ENCODE peak calls at places on chromosomes 5 and 9, in ten cellular contexts. R is germinal center; F is K562; E is H4; C is sciatic nerve; Z is stimulated activated CD8-positive, alpha-beta memory T cell treated with anti-CD3 and anti-CD28 coated beads, Interleukin-4, amount 100 ng/mL, for 24 hours; T is SHP77; Y is EH; X is stimulated activated CD4-positive, alpha-beta T cell treated with anti-CD3 and anti-CD28 coated beads, Interleukin-2, amount 100 ng/mL, for 24 hours; U is AG04449. P is an unnamed sample.
A peak's percentile ranks its signal among the peaks of the same experiment; 100 is the strongest.

GRCh38 chr9:77514886-77515711 is 133.0 kb downstream of the GNA14 start:
- DNase-seq in Z (no peak), X (no peak), Y (peak; percentile 91), R (no peak), U (no peak), E (no peak), F (no peak), T (no peak), C (no peak), P (peak; percentile 50)

GRCh38 chr9:68625559-68625958 is 79.5 kb upstream of the PIP5K1B start:
- DNase-seq in T (no peak), F (no peak), C (no peak), Z (no peak), R (no peak), Y (no peak), U (no peak), E (no peak), X (no peak), P (no peak)

GRCh38 chr5:139964266-139964993 is 78.7 kb downstream of the NRG2 start:
- DNase-seq in X (no peak), R (no peak), T (no peak), Y (no peak), F (no peak), C (no peak), Z (no peak), E (no peak), U (no peak), P (no peak)

GRCh38 chr5:58481066-58481676 is 10.1 kb upstream of the GAPT start:
- DNase-seq in X (no peak), U (no peak), Y (no peak), C (no peak), F (no peak), Z (no peak), T (no peak), E (no peak), R (no peak), P (no peak)

GRCh38 chr5:44919560-44919959 is 110.8 kb downstream of the MRPS30 start:
- DNase-seq in Y (no peak), E (no peak), C (no peak), T (no peak), X (no peak), U (no peak), F (no peak), R (no peak), Z (no peak), P (no peak)

GRCh38 chr5:56350595-56351170 is 117.6 kb upstream of the ANKRD55 start:
- DNase-seq in C (peak; percentile 68), F (peak; percentile 11), R (no peak), U (no peak), X (no peak), Z (no peak), Y (peak; percentile 96), T (no peak), E (peak; percentile 85), P (peak; percentile 93)

GRCh38 chr5:82163459-82164108 is 114.6 kb downstream of the RPS23 start:
- DNase-seq in C (no peak), E (no peak), R (no peak), U (no peak), F (no peak), Y (peak; percentile 28), T (no peak), Z (no peak), X (no peak), P (no peak)

GRCh38 chr5:131610198-131611063 is 24.6 kb downstream of the RAPGEF6 start:
- DNase-seq in Z (no peak), U (peak; percentile 85), X (no peak), C (no peak), R (no peak), T (no peak), E (peak; percentile 68), Y (peak; percentile 87), F (no peak), P (peak; percentile 75)

GRCh38 chr5:135222171-135222681 is 176.8 kb downstream of the MACROH2A1 start:
- DNase-seq in E (no peak), F (no peak), C (peak; percentile 34), Z (no peak), X (no peak), R (no peak), U (no peak), Y (no peak), T (no peak), P (no peak)

GRCh38 chr5:124444147-124444775 is 302.2 kb downstream of the ZNF608 start:
- DNase-seq in T (no peak), X (no peak), C (no peak), F (no peak), U (no peak), E (no peak), Y (no peak), Z (no peak), R (peak; percentile 30), P (no peak)

GRCh38 chr9:91360551-91361293 is 996 bp downstream of the AUH start:
- DNase-seq in E (no peak), C (no peak), F (no peak), U (no peak), X (no peak), R (no peak), Z (no peak), Y (peak; percentile 6), T (no peak), P (no peak)

GRCh38 chr9:124222918-124223720 is 34.6 kb upstream of the NEK6 start:
- DNase-seq in T (peak; percentile 20), E (peak; percentile 71), U (no peak), F (no peak), X (no peak), Y (peak; percentile 46), Z (no peak), C (peak; percentile 88), R (no peak), P (no peak)

GRCh38 chr5:178347956-178348355 is 115.4 kb upstream of the PHYKPL start:
- DNase-seq in R (no peak), F (no peak), Y (no peak), U (no peak), C (no peak), Z (no peak), X (no peak), T (no peak), E (no peak), P (no peak)

GRCh38 chr5:149870697-149871096 is 73.9 kb downstream of the PDE6A start:
- DNase-seq in R (no peak), U (no peak), X (no peak), F (no peak), E (no peak), Z (no peak), Y (no peak), C (no peak), T (no peak), P (no peak)

GRCh38 chr5:94469889-94470288 is 148.5 kb downstream of the KIAA0825 start:
- DNase-seq in R (no peak), T (peak; percentile 93), C (no peak), E (peak; percentile 29), F (no peak), Z (no peak), U (peak; percentile 12), Y (peak; percentile 60), X (no peak), P (peak; percentile 4)

GRCh38 chr9:91816356-91816755 is 133.7 kb downstream of the ROR2 start:
- DNase-seq in F (no peak), X (no peak), T (no peak), E (peak; percentile 1), Z (no peak), C (peak; percentile 37), U (no peak), Y (no peak), R (no peak), P (no peak)

GRCh38 chr5:179326176-179326997 is 18.9 kb downstream of the ADAMTS2 start:
- DNase-seq in U (no peak), R (no peak), F (peak; percentile 81), C (peak; percentile 89), Y (peak; percentile 96), X (no peak), T (no peak), Z (no peak), E (no peak), P (no peak)

GRCh38 chr5:181098642-181099452 is 32.1 kb downstream of the OR2V1 start:
- DNase-seq in X (no peak), U (no peak), Y (no peak), C (no peak), T (no peak), E (no peak), F (no peak), R (no peak), Z (no peak), P (no peak)

GRCh38 chr9:75111019-75111622 is 22.8 kb downstream of the OSTF1 start:
- DNase-seq in F (no peak), U (no peak), Y (no peak), C (no peak), T (no peak), X (no peak), R (no peak), E (no peak), Z (no peak), P (no peak)

GRCh38 chr9:137646341-137646740 is 27.5 kb downstream of the EHMT1 start:
- DNase-seq in Z (no peak), C (peak; percentile 17), X (no peak), F (no peak), U (no peak), E (no peak), R (no peak), T (no peak), Y (no peak), P (no peak)

GRCh38 chr5:61464512-61464911 is 132.5 kb downstream of the ZSWIM6 start:
- DNase-seq in R (no peak), E (no peak), X (no peak), C (no peak), T (no peak), F (no peak), Z (no peak), U (no peak), Y (no peak), P (no peak)

GRCh38 chr5:178991190-178992145 is 3.7 kb downstream of the GRM6 start:
- DNase-seq in T (no peak), C (no peak), Y (no peak), F (no peak), Z (no peak), X (no peak), E (no peak), U (no peak), R (no peak), P (no peak)

GRCh38 chr9:110030632-110031031 is 177.3 kb downstream of the C9orf152 start:
- DNase-seq in F (no peak), X (no peak), R (no peak), T (no peak), Z (no peak), E (no peak), C (no peak), Y (peak; percentile 84), U (no peak), P (no peak)

GRCh38 chr5:52840286-52841050 is 52.8 kb downstream of the ITGA1 start:
- DNase-seq in E (peak; percentile 54), X (no peak), U (no peak), C (no peak), Z (no peak), T (no peak), F (no peak), R (no peak), Y (peak; percentile 74), P (no peak)

GRCh38 chr5:1316588-1316902 is 21.7 kb upstream of the TERT start:
- DNase-seq in F (no peak), R (no peak), X (no peak), E (no peak), U (no peak), Y (no peak), T (peak; percentile 76), C (no peak), Z (no peak), P (no peak)

GRCh38 chr9:136143215-136144001 is 24.7 kb upstream of the TMEM250 start:
- DNase-seq in U (no peak), T (peak; percentile 43), Z (no peak), F (peak; percentile 53), Y (peak; percentile 25), X (no peak), E (no peak), R (no peak), C (no peak), P (no peak)

GRCh38 chr5:6859951-6860638 is 146.9 kb downstream of the TENT4A start:
- DNase-seq in U (no peak), Z (no peak), X (no peak), E (no peak), R (no peak), T (no peak), F (no peak), C (no peak), Y (no peak), P (no peak)

GRCh38 chr9:133284362-133284761 is 9.4 kb upstream of the ABO start:
- DNase-seq in Y (no peak), C (no peak), U (no peak), Z (no peak), F (no peak), E (no peak), T (no peak), R (no peak), X (no peak), P (no peak)

P was measured in HTR-8/SVneo.